ENCODE peak calls at places on chromosomes 16 and 17, in seven cellular contexts. N is erythroblast; G is astrocyte of the spinal cord; I is activated gamma-delta T cell treated with anti-CD3 and anti-CD28 coated beads, Interleukin-2, amount 50 U/mL, for 16 hours; F is iris pigment epithelial cell; O is Right ventricle myocardium superior; Y is EH. P is an unnamed sample.

GRCh38 chr17:76410328-76410965 is 26.0 kb downstream of the SPHK1 start:
- DNase-seq in F (no peak), N (no peak), O (peak), I (no peak), Y (no peak), G (no peak), P (no peak)

GRCh38 chr17:77180503-77181330 is 39.9 kb downstream of the SEC14L1 start:
- DNase-seq in F (peak), G (no peak), Y (no peak), N (no peak), O (no peak), I (no peak), P (no peak)

GRCh38 chr16:53611151-53611802 is 92.4 kb downstream of the RPGRIP1L start:
- DNase-seq in O (no peak), F (no peak), N (no peak), I (no peak), Y (no peak), G (no peak), P (no peak)

GRCh38 chr16:3706253-3707145 is 10.8 kb downstream of the TRAP1 start:
- DNase-seq in N (no peak), G (no peak), Y (no peak), I (no peak), O (no peak), F (no peak), P (no peak)

GRCh38 chr16:72819345-72819744 is 228.6 kb downstream of the ZFHX3 start:
- DNase-seq in O (no peak), N (no peak), G (peak), F (peak), Y (peak), I (no peak), P (no peak)

GRCh38 chr17:40310882-40311391 is 2.0 kb downstream of the RARA start:
- DNase-seq in G (no peak), O (no peak), N (no peak), I (no peak), F (no peak), Y (no peak), P (no peak)

GRCh38 chr16:81937305-81938038 is 73.8 kb downstream of the SDR42E1 start:
- DNase-seq in Y (peak), O (no peak), I (no peak), N (no peak), G (no peak), F (peak), P (no peak)

GRCh38 chr16:23359092-23359760 is 57.1 kb downstream of the SCNN1B start:
- DNase-seq in G (no peak), Y (no peak), N (no peak), F (no peak), O (no peak), I (no peak), P (no peak)

GRCh38 chr17:77288115-77288619 is 147.4 kb downstream of the SEC14L1 start:
- DNase-seq in I (no peak), N (no peak), G (no peak), O (no peak), F (no peak), Y (no peak), P (no peak)

GRCh38 chr16:4795181-4795827 is at the start of gene SMIM22:
- DNase-seq in Y (no peak), O (no peak), F (no peak), I (no peak), N (no peak), G (no peak), P (no peak)

GRCh38 chr16:8768701-8769100 is 28.7 kb downstream of the TMEM186 start:
- DNase-seq in O (no peak), I (no peak), N (no peak), F (no peak), G (no peak), Y (no peak), P (no peak)

GRCh38 chr17:14575349-14575966 is 274.6 kb downstream of the HS3ST3B1 start:
- DNase-seq in O (no peak), I (no peak), F (peak), Y (peak), G (peak), N (no peak), P (no peak)

P was measured in Jurkat, Clone E6-1.